ENCODE peak calls at places on chromosome 9, in five cellular contexts. F is PC-3, A is HCT116, K is neuronal stem cell, D is H9. I is an unnamed sample.

GRCh38 chr9:107711528-107711927 is 222.0 kb upstream of the KLF4 start:
- DNase-seq in K (no peak), A (peak), D (no peak), F (peak), I (peak)

GRCh38 chr9:91315191-91315590 is 46.5 kb downstream of the AUH start:
- DNase-seq in F (peak), A (no peak), K (no peak), D (peak), I (no peak)

GRCh38 chr9:26656003-26656940 is 236.3 kb downstream of the CAAP1 start:
- DNase-seq in D (peak), A (peak), K (peak), F (peak), I (peak)

GRCh38 chr9:752681-753200 is 88.8 kb upstream of the DMRT1 start:
- DNase-seq in A (no peak), K (no peak), F (peak), D (no peak), I (peak)

GRCh38 chr9:135609366-135609955 is 29.9 kb downstream of the GLT6D1 start:
- DNase-seq in F (no peak), A (no peak), K (no peak), D (no peak), I (no peak)

GRCh38 chr9:32403567-32403966 is 19.1 kb downstream of the ACO1 start:
- DNase-seq in K (no peak), A (no peak), F (no peak), D (no peak), I (no peak)

GRCh38 chr9:127974769-127975261 is 6.0 kb downstream of the EEIG1 start:
- DNase-seq in F (no peak), D (peak), K (no peak), A (no peak), I (peak)

GRCh38 chr9:110217656-110218099 is 9.7 kb upstream of the C9orf152 start:
- DNase-seq in A (peak), K (peak), D (no peak), F (peak), I (peak)

GRCh38 chr9:18442629-18443491 is 31.1 kb upstream of the ADAMTSL1 start:
- DNase-seq in D (peak), F (peak), K (peak), A (peak), I (peak)

GRCh38 chr9:92147030-92147853 is 32.0 kb upstream of the SPTLC1 start:
- DNase-seq in K (no peak), F (peak), D (peak), A (peak), I (peak)

GRCh38 chr9:24545285-24545684 is 412 bp downstream of the IZUMO3 start:
- DNase-seq in A (no peak), F (no peak), K (no peak), D (no peak), I (no peak)

GRCh38 chr9:131698715-131699053 is 41.2 kb downstream of the RAPGEF1 start:
- DNase-seq in A (no peak), K (no peak), D (no peak), F (no peak), I (no peak)

GRCh38 chr9:110700953-110701352 is 32.4 kb downstream of the MUSK start:
- DNase-seq in F (peak), K (no peak), A (no peak), D (no peak), I (peak)

GRCh38 chr9:136400038-136400834 is at the start of gene SNAPC4:
- DNase-seq in A (peak), K (peak), F (peak), D (peak), I (peak)

GRCh38 chr9:30280229-30280900 is 2104.1 kb upstream of the ACO1 start:
- DNase-seq in A (no peak), D (no peak), F (no peak), K (no peak), I (no peak)

GRCh38 chr9:87543251-87543650 is 45.6 kb downstream of the DAPK1 start:
- DNase-seq in F (no peak), A (no peak), D (no peak), K (no peak), I (peak)

GRCh38 chr9:134885647-134886412 is 5.2 kb downstream of the FCN2 start:
- DNase-seq in A (no peak), K (no peak), D (no peak), F (no peak), I (no peak)

GRCh38 chr9:108041551-108041950 is 552.0 kb upstream of the KLF4 start:
- DNase-seq in F (peak), K (no peak), D (no peak), A (no peak), I (peak)

GRCh38 chr9:134127616-134128015 is 8.3 kb upstream of the WDR5 start:
- DNase-seq in D (no peak), F (no peak), A (no peak), K (no peak), I (no peak)

GRCh38 chr9:130638278-130639118 is 25.9 kb upstream of the PRDM12 start:
- DNase-seq in A (no peak), K (peak), F (no peak), D (peak), I (no peak)

GRCh38 chr9:79120533-79121315 is 451.0 kb upstream of the TLE4 start:
- DNase-seq in A (no peak), D (no peak), F (no peak), K (no peak), I (no peak)

GRCh38 chr9:14098102-14098501 is 215.8 kb downstream of the NFIB start:
- DNase-seq in K (no peak), D (no peak), F (peak), A (no peak), I (no peak)

GRCh38 chr9:105359899-105360298 is 87.9 kb upstream of the FSD1L start:
- DNase-seq in K (no peak), D (no peak), A (no peak), F (no peak), I (peak)
- H3K4me2 ChIP-seq in K (no peak), D (no peak), A (no peak), F (no peak), I (no peak)

GRCh38 chr9:124770359-124771020 is 621 bp downstream of the NR6A1 start:
- DNase-seq in D (no peak), A (no peak), K (no peak), F (no peak), I (no peak)

GRCh38 chr9:124771021-124771866 is at the start of gene NR6A1:
- DNase-seq in D (peak), K (peak), F (peak), A (peak), I (peak)

GRCh38 chr9:124773473-124774130 is 2.5 kb upstream of the NR6A1 start:
- DNase-seq in D (no peak), F (no peak), K (no peak), A (no peak), I (no peak)

GRCh38 chr9:124774131-124774978 is 2.6 kb upstream of the OLFML2A start:
- DNase-seq in D (peak), A (peak), K (peak), F (peak), I (peak)

DNA sequence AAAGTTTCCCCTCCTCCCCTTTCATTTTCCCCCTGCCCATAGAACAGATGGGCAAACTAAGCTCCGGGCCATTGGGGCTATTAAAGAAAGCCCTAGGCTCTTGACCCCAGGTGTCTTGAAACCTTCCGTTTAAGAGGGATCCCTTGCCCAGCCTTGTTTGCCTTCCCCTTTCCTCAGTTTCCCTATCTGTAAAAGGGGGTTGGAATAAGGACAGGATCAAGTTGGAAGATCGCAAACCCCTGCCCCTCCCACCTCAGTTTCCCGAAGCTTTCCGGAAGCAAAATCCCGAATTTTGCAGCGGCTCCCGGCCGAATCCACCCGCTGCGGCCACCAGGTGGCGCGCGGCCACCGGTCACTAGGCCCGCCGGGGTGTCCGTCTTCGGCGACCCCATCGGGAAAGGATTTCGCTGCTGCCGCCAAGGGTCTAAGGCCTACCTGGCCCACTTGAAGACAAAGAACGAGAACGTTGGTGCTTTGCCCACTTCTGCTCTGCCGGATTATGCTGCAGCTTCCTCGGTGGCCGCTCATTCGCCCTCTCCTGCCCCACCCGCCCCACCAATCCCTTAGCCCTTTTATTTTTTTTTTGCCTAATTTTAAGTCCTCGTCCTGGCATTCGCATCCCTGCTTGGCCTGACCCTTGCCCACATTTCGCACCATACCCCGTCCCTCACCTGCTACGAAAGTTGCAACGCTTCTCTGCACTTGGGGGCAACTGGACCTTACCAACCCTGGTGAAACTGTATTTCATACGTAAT is 933 bp upstream of the NR6A1 start:
- DNase-seq in F (peak), D (peak), A (peak), K (peak), I (peak)
- H3K4me2 ChIP-seq in F (peak), D (peak), A (peak), K (peak), I (peak)

GRCh38 chr9:125444166-125444565 is 182.5 kb downstream of the GAPVD1 start:
- DNase-seq in D (no peak), A (no peak), K (no peak), F (no peak), I (no peak)

GRCh38 chr9:125444956-125445506 is 183.4 kb downstream of the GAPVD1 start:
- DNase-seq in A (no peak), F (no peak), D (no peak), K (no peak), I (no peak)

GRCh38 chr9:125447202-125447802 is 185.7 kb downstream of the GAPVD1 start:
- DNase-seq in K (no peak), F (no peak), D (no peak), A (no peak), I (no peak)

GRCh38 chr9:125443367-125443766 is 181.7 kb downstream of the GAPVD1 start:
- DNase-seq in K (no peak), A (no peak), D (no peak), F (no peak), I (no peak)

GRCh38 chr9:125446581-125447094 is 185.0 kb downstream of the GAPVD1 start:
- DNase-seq in F (no peak), K (no peak), D (no peak), A (no peak), I (no peak)
- H3K4me2 ChIP-seq in F (no peak), K (no peak), D (no peak), A (no peak), I (no peak)

GRCh38 chr9:94865599-94866456 is 139.3 kb downstream of the AOPEP start:
- DNase-seq in D (no peak), A (no peak), F (no peak), K (peak), I (peak)
- H3K4me2 ChIP-seq in D (no peak), A (no peak), F (peak), K (no peak), I (peak)

GRCh38 chr9:133005957-133006356 is 24.8 kb upstream of the GTF3C5 start:
- DNase-seq in A (no peak), K (no peak), D (no peak), F (no peak), I (no peak)
- H3K4me2 ChIP-seq in A (no peak), K (no peak), D (no peak), F (no peak), I (no peak)

GRCh38 chr9:21668504-21668903 is 133.9 kb upstream of the MTAP start:
- DNase-seq in D (no peak), A (no peak), K (no peak), F (no peak), I (no peak)
- H3K4me2 ChIP-seq in D (no peak), A (peak), K (no peak), F (no peak), I (no peak)

DNA sequence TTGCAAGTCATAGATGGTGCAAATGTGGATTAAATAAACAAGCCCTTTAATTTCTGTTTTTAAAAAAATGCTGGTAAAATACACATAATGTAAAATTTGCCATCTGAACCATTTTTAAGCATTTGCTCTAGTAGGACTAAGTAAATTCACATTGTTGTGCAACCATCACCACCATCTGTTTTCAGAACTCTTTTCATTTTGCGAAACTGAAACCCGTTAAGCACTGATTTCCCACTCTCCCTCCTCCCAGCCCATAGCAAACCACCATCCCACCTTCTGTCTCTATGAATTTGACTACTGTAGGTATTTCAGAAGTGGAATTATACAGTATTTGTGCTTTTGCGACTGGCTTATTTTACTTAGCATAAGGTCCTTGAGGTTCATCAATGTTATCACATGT is 103.3 kb upstream of the CNTLN start:
- DNase-seq in A (no peak), K (no peak), F (no peak), D (no peak), I (no peak)
- H3K4me2 ChIP-seq in A (no peak), K (no peak), F (no peak), D (no peak), I (no peak)

DNA sequence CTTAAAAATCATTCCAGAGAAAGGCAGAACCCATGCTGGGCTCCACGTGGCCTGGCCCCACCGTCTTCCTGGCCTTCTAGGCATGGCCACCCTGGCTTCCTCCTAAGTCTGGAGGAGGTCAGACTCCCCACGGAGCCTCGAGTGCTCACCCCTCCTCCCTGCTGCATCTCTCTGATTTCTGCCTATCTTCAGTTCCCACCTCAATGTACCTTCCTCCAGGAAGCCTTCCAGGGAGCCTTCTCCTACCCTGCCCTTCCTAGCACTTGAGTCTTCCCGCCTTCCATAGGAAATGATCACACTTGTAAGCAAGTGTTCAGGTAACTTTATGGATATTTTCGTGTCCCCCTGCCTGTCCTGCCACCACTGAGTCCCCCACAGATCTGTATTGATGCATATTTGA is 92.0 kb downstream of the MVB12B start:
- DNase-seq in A (no peak), F (no peak), D (no peak), K (no peak), I (no peak)
- H3K4me2 ChIP-seq in A (no peak), F (no peak), D (no peak), K (no peak), I (no peak)